ENCODE peak calls at places on chromosomes 4 and X, in seven cellular contexts. One of them, this sample, is unnamed.
A peak's percentile ranks its signal among the peaks of the same experiment; 100 is the strongest.

GRCh38 chr4:161419822-161420221 is 744.0 kb downstream of the FSTL5 start:
- DNase-seq in NB4: peak; percentile 59
- DNase-seq in mesothelial cell of epicardium: no peak
- DNase-seq in BJ: no peak
- DNase-seq in RWPE1: no peak
- DNase-seq in ascending aorta: no peak
- DNase-seq in HCT116: no peak
- DNase-seq in this sample: no peak

GRCh38 chrX:123201720-123202119 is 17.6 kb downstream of the GRIA3 start:
- DNase-seq in mesothelial cell of epicardium: no peak
- DNase-seq in ascending aorta: no peak
- DNase-seq in RWPE1: no peak
- DNase-seq in HCT116: no peak
- DNase-seq in NB4: no peak
- DNase-seq in BJ: no peak
- DNase-seq in this sample: no peak

GRCh38 chrX:40176979-40177430 is 79.2 kb upstream of the BCOR start:
- DNase-seq in NB4: no peak
- DNase-seq in RWPE1: no peak
- DNase-seq in mesothelial cell of epicardium: no peak
- DNase-seq in BJ: no peak
- DNase-seq in HCT116: no peak
- DNase-seq in ascending aorta: no peak
- DNase-seq in this sample: no peak

GRCh38 chrX:149567621-149568417 is 18.1 kb upstream of the HSFX3 start:
- DNase-seq in HCT116: no peak
- DNase-seq in BJ: no peak
- DNase-seq in NB4: no peak
- DNase-seq in ascending aorta: no peak
- DNase-seq in mesothelial cell of epicardium: no peak
- DNase-seq in RWPE1: no peak
- DNase-seq in this sample: no peak

GRCh38 chr4:56976878-56977320 is 507 bp downstream of the NOA1 start:
- DNase-seq in NB4: no peak
- DNase-seq in mesothelial cell of epicardium: peak; percentile 27
- DNase-seq in RWPE1: peak; percentile 41
- DNase-seq in ascending aorta: no peak
- DNase-seq in HCT116: peak; percentile 19
- DNase-seq in BJ: no peak
- DNase-seq in this sample: peak; percentile 64

GRCh38 chr4:6093671-6094070 is 75.4 kb upstream of the C4orf50 start:
- DNase-seq in ascending aorta: no peak
- DNase-seq in HCT116: no peak
- DNase-seq in NB4: no peak
- DNase-seq in RWPE1: no peak
- DNase-seq in BJ: no peak
- DNase-seq in mesothelial cell of epicardium: no peak
- DNase-seq in this sample: no peak

GRCh38 chr4:81601270-81601694 is 129.6 kb upstream of the RASGEF1B start:
- DNase-seq in ascending aorta: no peak
- DNase-seq in RWPE1: no peak
- DNase-seq in BJ: no peak
- DNase-seq in NB4: no peak
- DNase-seq in HCT116: no peak
- DNase-seq in mesothelial cell of epicardium: no peak
- DNase-seq in this sample: no peak

GRCh38 chr4:139957108-139957464 is 196.9 kb downstream of the MAML3 start:
- DNase-seq in NB4: no peak
- DNase-seq in BJ: no peak
- DNase-seq in HCT116: no peak
- DNase-seq in RWPE1: no peak
- DNase-seq in mesothelial cell of epicardium: no peak
- DNase-seq in ascending aorta: no peak
- DNase-seq in this sample: no peak

GRCh38 chr4:133808151-133808550 is 393.4 kb downstream of the PABPC4L start:
- DNase-seq in mesothelial cell of epicardium: no peak
- DNase-seq in RWPE1: no peak
- DNase-seq in NB4: no peak
- DNase-seq in BJ: no peak
- DNase-seq in ascending aorta: no peak
- DNase-seq in HCT116: no peak
- DNase-seq in this sample: no peak

GRCh38 chr4:17556498-17556897 is 20.5 kb upstream of the LAP3 start:
- DNase-seq in mesothelial cell of epicardium: no peak
- DNase-seq in HCT116: no peak
- DNase-seq in NB4: no peak
- DNase-seq in RWPE1: no peak
- DNase-seq in BJ: no peak
- DNase-seq in ascending aorta: no peak
- DNase-seq in this sample: no peak

GRCh38 chr4:146381263-146381872 is 140.4 kb downstream of the SLC10A7 start:
- DNase-seq in NB4: peak; percentile 2
- DNase-seq in RWPE1: no peak
- DNase-seq in BJ: no peak
- DNase-seq in HCT116: no peak
- DNase-seq in ascending aorta: no peak
- DNase-seq in mesothelial cell of epicardium: no peak
- DNase-seq in this sample: no peak

GRCh38 chrX:53048169-53049126 is at the start of gene GPR173:
- DNase-seq in NB4: no peak
- DNase-seq in mesothelial cell of epicardium: no peak
- DNase-seq in RWPE1: no peak
- DNase-seq in BJ: no peak
- DNase-seq in ascending aorta: no peak
- DNase-seq in HCT116: no peak
- DNase-seq in this sample: peak; percentile 27

GRCh38 chrX:124401696-124402095 is 55.3 kb downstream of the SH2D1A start:
- DNase-seq in HCT116: no peak
- DNase-seq in NB4: no peak
- DNase-seq in mesothelial cell of epicardium: no peak
- DNase-seq in ascending aorta: no peak
- DNase-seq in BJ: no peak
- DNase-seq in RWPE1: no peak
- DNase-seq in this sample: no peak

GRCh38 chr4:13378973-13379759 is 105.0 kb downstream of the RAB28 start:
- DNase-seq in HCT116: no peak
- DNase-seq in RWPE1: no peak
- DNase-seq in BJ: no peak
- DNase-seq in NB4: no peak
- DNase-seq in ascending aorta: no peak
- DNase-seq in mesothelial cell of epicardium: no peak
- DNase-seq in this sample: no peak

GRCh38 chr4:10066704-10067651 is 45.7 kb upstream of the SLC2A9 start:
- DNase-seq in BJ: no peak
- DNase-seq in NB4: no peak
- DNase-seq in RWPE1: no peak
- DNase-seq in HCT116: no peak
- DNase-seq in ascending aorta: no peak
- DNase-seq in mesothelial cell of epicardium: no peak
- DNase-seq in this sample: no peak

GRCh38 chrX:41452972-41453371 is 5.8 kb downstream of the NYX start:
- DNase-seq in BJ: peak; percentile 32
- DNase-seq in NB4: no peak
- DNase-seq in ascending aorta: no peak
- DNase-seq in RWPE1: no peak
- DNase-seq in HCT116: no peak
- DNase-seq in mesothelial cell of epicardium: no peak
- DNase-seq in this sample: no peak

GRCh38 chr4:44869222-44869882 is 143.0 kb upstream of the GNPDA2 start:
- DNase-seq in BJ: no peak
- DNase-seq in NB4: peak; percentile 12
- DNase-seq in mesothelial cell of epicardium: no peak
- DNase-seq in RWPE1: no peak
- DNase-seq in HCT116: no peak
- DNase-seq in ascending aorta: no peak
- DNase-seq in this sample: no peak

GRCh38 chrX:130120321-130120731 is 10.0 kb upstream of the ELF4 start:
- DNase-seq in mesothelial cell of epicardium: no peak
- DNase-seq in RWPE1: no peak
- DNase-seq in NB4: peak; percentile 85
- DNase-seq in HCT116: no peak
- DNase-seq in ascending aorta: no peak
- DNase-seq in BJ: no peak
- DNase-seq in this sample: no peak

GRCh38 chr4:143270266-143270838 is 66.3 kb upstream of the GAB1 start:
- DNase-seq in RWPE1: no peak
- DNase-seq in HCT116: no peak
- DNase-seq in ascending aorta: no peak
- DNase-seq in NB4: no peak
- DNase-seq in mesothelial cell of epicardium: no peak
- DNase-seq in BJ: peak; percentile 26
- DNase-seq in this sample: no peak

GRCh38 chr4:20418865-20419451 is 167.3 kb downstream of the SLIT2 start:
- DNase-seq in RWPE1: peak; percentile 31
- DNase-seq in ascending aorta: no peak
- DNase-seq in HCT116: peak; percentile 21
- DNase-seq in BJ: peak; percentile 20
- DNase-seq in NB4: peak; percentile 74
- DNase-seq in mesothelial cell of epicardium: no peak
- DNase-seq in this sample: no peak

GRCh38 chrX:4850312-4850711 is 1136.9 kb upstream of the PRKX start:
- DNase-seq in RWPE1: no peak
- DNase-seq in HCT116: no peak
- DNase-seq in NB4: no peak
- DNase-seq in mesothelial cell of epicardium: no peak
- DNase-seq in ascending aorta: no peak
- DNase-seq in BJ: no peak
- DNase-seq in this sample: no peak

GRCh38 chr4:7166286-7166685 is 26.1 kb upstream of the SORCS2 start:
- DNase-seq in NB4: no peak
- DNase-seq in mesothelial cell of epicardium: no peak
- DNase-seq in ascending aorta: no peak
- DNase-seq in HCT116: no peak
- DNase-seq in BJ: no peak
- DNase-seq in RWPE1: no peak
- DNase-seq in this sample: no peak

GRCh38 chr4:136316961-136317360 is 1215.3 kb downstream of the PCDH18 start:
- DNase-seq in NB4: no peak
- DNase-seq in HCT116: no peak
- DNase-seq in RWPE1: no peak
- DNase-seq in ascending aorta: no peak
- DNase-seq in BJ: no peak
- DNase-seq in mesothelial cell of epicardium: no peak
- DNase-seq in this sample: no peak

GRCh38 chrX:55907968-55908607 is 190.5 kb downstream of the RRAGB start:
- DNase-seq in BJ: no peak
- DNase-seq in RWPE1: peak; percentile 3
- DNase-seq in NB4: no peak
- DNase-seq in mesothelial cell of epicardium: peak; percentile 30
- DNase-seq in ascending aorta: no peak
- DNase-seq in HCT116: peak; percentile 38
- DNase-seq in this sample: peak; percentile 51

GRCh38 chrX:136306182-136306581 is 5.4 kb downstream of the ADGRG4 start:
- DNase-seq in ascending aorta: no peak
- DNase-seq in mesothelial cell of epicardium: no peak
- DNase-seq in RWPE1: no peak
- DNase-seq in BJ: no peak
- DNase-seq in HCT116: no peak
- DNase-seq in NB4: no peak
- DNase-seq in this sample: no peak

GRCh38 chrX:13064599-13065143 is 20.3 kb upstream of the FAM9C start:
- DNase-seq in RWPE1: no peak
- DNase-seq in NB4: peak; percentile 78
- DNase-seq in HCT116: no peak
- DNase-seq in ascending aorta: no peak
- DNase-seq in BJ: peak; percentile 41
- DNase-seq in mesothelial cell of epicardium: no peak
- DNase-seq in this sample: no peak

GRCh38 chr4:185143596-185143969 is 517 bp downstream of the SLC25A4 start:
- DNase-seq in BJ: no peak
- DNase-seq in mesothelial cell of epicardium: no peak
- DNase-seq in NB4: peak; percentile 33
- DNase-seq in HCT116: no peak
- DNase-seq in RWPE1: peak; percentile 22
- DNase-seq in ascending aorta: peak; percentile 29
- DNase-seq in this sample: no peak

GRCh38 chr4:8428288-8429097 is 12.0 kb downstream of the ACOX3 start:
- DNase-seq in HCT116: peak; percentile 63
- DNase-seq in mesothelial cell of epicardium: peak; percentile 83
- DNase-seq in ascending aorta: peak; percentile 47
- DNase-seq in BJ: no peak
- DNase-seq in RWPE1: peak; percentile 86
- DNase-seq in NB4: peak; percentile 92
- DNase-seq in this sample: peak; percentile 95
- TF ChIP-seq CTCF in HCT116: peak; percentile 7
- TF ChIP-seq CTCF in mesothelial cell of epicardium: peak; percentile 36
- TF ChIP-seq CTCF in ascending aorta: no peak
- TF ChIP-seq CTCF in BJ: peak; percentile 62
- TF ChIP-seq CTCF in RWPE1: peak; percentile 50
- TF ChIP-seq CTCF in NB4: peak; percentile 52
- TF ChIP-seq CTCF in this sample: peak; percentile 60

GRCh38 chrX:20743054-20743453 is 476.3 kb upstream of the RPS6KA3 start:
- DNase-seq in BJ: no peak
- DNase-seq in NB4: no peak
- DNase-seq in HCT116: no peak
- DNase-seq in RWPE1: no peak
- DNase-seq in ascending aorta: no peak
- DNase-seq in mesothelial cell of epicardium: peak; percentile 23
- DNase-seq in this sample: no peak

GRCh38 chrX:20742106-20742505 is 475.4 kb upstream of the RPS6KA3 start:
- DNase-seq in HCT116: no peak
- DNase-seq in NB4: no peak
- DNase-seq in mesothelial cell of epicardium: no peak
- DNase-seq in BJ: no peak
- DNase-seq in RWPE1: no peak
- DNase-seq in ascending aorta: no peak
- DNase-seq in this sample: no peak

GRCh38 chrX:20739038-20739745 is 472.5 kb upstream of the RPS6KA3 start:
- DNase-seq in NB4: no peak
- DNase-seq in RWPE1: no peak
- DNase-seq in ascending aorta: no peak
- DNase-seq in mesothelial cell of epicardium: no peak
- DNase-seq in HCT116: no peak
- DNase-seq in BJ: no peak
- DNase-seq in this sample: no peak

GRCh38 chrX:20740443-20740842 is 473.7 kb upstream of the RPS6KA3 start:
- DNase-seq in HCT116: no peak
- DNase-seq in BJ: no peak
- DNase-seq in NB4: no peak
- DNase-seq in ascending aorta: no peak
- DNase-seq in RWPE1: no peak
- DNase-seq in mesothelial cell of epicardium: no peak
- DNase-seq in this sample: no peak
- TF ChIP-seq CTCF in HCT116: no peak
- TF ChIP-seq CTCF in BJ: no peak
- TF ChIP-seq CTCF in NB4: no peak
- TF ChIP-seq CTCF in ascending aorta: no peak
- TF ChIP-seq CTCF in RWPE1: no peak
- TF ChIP-seq CTCF in mesothelial cell of epicardium: no peak
- TF ChIP-seq CTCF in this sample: no peak

GRCh38 chr4:176638992-176639391 is 153.7 kb downstream of the VEGFC start:
- DNase-seq in RWPE1: peak; percentile 34
- DNase-seq in mesothelial cell of epicardium: no peak
- DNase-seq in ascending aorta: no peak
- DNase-seq in HCT116: no peak
- DNase-seq in BJ: no peak
- DNase-seq in NB4: peak; percentile 1
- DNase-seq in this sample: no peak
- TF ChIP-seq CTCF in RWPE1: no peak
- TF ChIP-seq CTCF in mesothelial cell of epicardium: no peak
- TF ChIP-seq CTCF in ascending aorta: no peak
- TF ChIP-seq CTCF in HCT116: no peak
- TF ChIP-seq CTCF in BJ: no peak
- TF ChIP-seq CTCF in NB4: no peak
- TF ChIP-seq CTCF in this sample: no peak

GRCh38 chrX:63430026-63430425 is 78.9 kb upstream of the SPIN4 start:
- DNase-seq in mesothelial cell of epicardium: no peak
- DNase-seq in RWPE1: no peak
- DNase-seq in HCT116: no peak
- DNase-seq in BJ: no peak
- DNase-seq in NB4: peak; percentile 0
- DNase-seq in ascending aorta: no peak
- DNase-seq in this sample: no peak
- TF ChIP-seq CTCF in mesothelial cell of epicardium: no peak
- TF ChIP-seq CTCF in RWPE1: no peak
- TF ChIP-seq CTCF in HCT116: no peak
- TF ChIP-seq CTCF in BJ: no peak
- TF ChIP-seq CTCF in NB4: no peak
- TF ChIP-seq CTCF in ascending aorta: no peak
- TF ChIP-seq CTCF in this sample: no peak

This sample was measured in progenitor cell of endocrine pancreas.